ENCODE peak calls at places on chromosomes 16 and 17, in six cellular contexts. A, M, U, P, O and T are unnamed samples.

GRCh38 chr16:685967-686366 is 1.8 kb upstream of the JMJD8 start:
- DNase-seq in U (no peak), M (peak), O (peak), A (no peak), P (no peak), T (peak)

GRCh38 chr16:19235886-19236285 is 49.6 kb upstream of the CLEC19A start:
- DNase-seq in A (no peak), P (no peak), O (no peak), U (no peak), M (no peak), T (no peak)

GRCh38 chr16:75266738-75267630 is 15.6 kb upstream of the BCAR1 start:
- DNase-seq in O (no peak), P (no peak), M (no peak), U (no peak), A (no peak), T (peak)

GRCh38 chr16:53948326-53948725 is 244.4 kb downstream of the FTO start:
- DNase-seq in U (no peak), O (no peak), P (no peak), A (no peak), M (no peak), T (no peak)

GRCh38 chr17:2391597-2392251 is 9.1 kb downstream of the MNT start:
- DNase-seq in P (no peak), M (no peak), O (no peak), A (no peak), U (no peak), T (no peak)

GRCh38 chr17:60661489-60661888 is 16.2 kb upstream of the BCAS3 start:
- DNase-seq in M (no peak), A (no peak), O (no peak), U (no peak), P (no peak), T (no peak)

GRCh38 chr16:70512456-70512855 is 10.9 kb downstream of the COG4 start:
- DNase-seq in P (no peak), A (no peak), O (no peak), M (no peak), U (no peak), T (no peak)

GRCh38 chr17:72393553-72393952 is 272.7 kb downstream of the SOX9 start:
- DNase-seq in U (no peak), P (no peak), O (no peak), A (no peak), M (no peak), T (no peak)

GRCh38 chr17:18093616-18094408 is 6.1 kb downstream of the DRG2 start:
- DNase-seq in O (peak), A (no peak), U (no peak), M (peak), P (no peak), T (no peak)

GRCh38 chr16:86772671-86773338 is 194.5 kb downstream of the FOXL1 start:
- DNase-seq in M (no peak), P (no peak), O (no peak), A (no peak), U (no peak), T (no peak)

GRCh38 chr16:27726621-27727275 is 176.8 kb downstream of the KATNIP start:
- DNase-seq in P (no peak), A (no peak), U (no peak), M (no peak), O (no peak), T (no peak)

GRCh38 chr17:75809631-75810111 is 25.1 kb downstream of the UNK start:
- DNase-seq in M (no peak), P (no peak), A (no peak), O (no peak), U (no peak), T (peak)

GRCh38 chr17:73231363-73231762 is 30.3 kb downstream of the CPSF4L start:
- DNase-seq in O (no peak), P (no peak), M (peak), U (no peak), A (no peak), T (peak)

GRCh38 chr16:57787519-57787905 is 14.8 kb downstream of the KIFC3 start:
- DNase-seq in M (no peak), O (no peak), A (no peak), P (no peak), U (no peak), T (no peak)

GRCh38 chr17:14833201-14833773 is 431.8 kb downstream of the PMP22 start:
- DNase-seq in U (no peak), A (no peak), P (no peak), M (peak), O (no peak), T (no peak)

GRCh38 chr17:12178644-12179330 is 158.1 kb downstream of the MAP2K4 start:
- DNase-seq in P (no peak), A (no peak), O (no peak), U (no peak), M (no peak), T (no peak)

GRCh38 chr17:72527819-72528218 is 407.0 kb downstream of the SOX9 start:
- DNase-seq in M (no peak), A (no peak), U (no peak), P (no peak), O (no peak), T (no peak)

GRCh38 chr16:79754081-79754872 is 153.7 kb upstream of the MAF start:
- DNase-seq in U (no peak), M (no peak), O (no peak), A (no peak), P (no peak), T (no peak)

GRCh38 chr17:39141915-39142664 is 9.3 kb downstream of the PLXDC1 start:
- DNase-seq in M (no peak), A (no peak), P (no peak), U (no peak), O (no peak), T (no peak)

GRCh38 chr17:31073411-31073810 is 21.4 kb upstream of the NF1 start:
- DNase-seq in U (no peak), O (no peak), P (no peak), M (no peak), A (no peak), T (no peak)

GRCh38 chr16:67299269-67299668 is 19.9 kb downstream of the PLEKHG4 start:
- DNase-seq in M (no peak), P (no peak), O (no peak), A (no peak), U (no peak), T (peak)

GRCh38 chr17:79630120-79630519 is 19.3 kb upstream of the RBFOX3 start:
- DNase-seq in A (no peak), P (no peak), O (no peak), M (no peak), U (no peak), T (peak)

GRCh38 chr17:35048685-35049379 is 14.7 kb downstream of the RFFL start:
- DNase-seq in U (no peak), O (no peak), M (no peak), A (no peak), P (no peak), T (no peak)

GRCh38 chr17:81959362-81960129 is 1.4 kb downstream of the NOTUM start:
- DNase-seq in U (no peak), O (peak), M (peak), A (peak), P (no peak), T (peak)

GRCh38 chr17:8473451-8474192 is 37.9 kb downstream of the NDEL1 start:
- DNase-seq in M (no peak), U (no peak), A (no peak), P (no peak), O (no peak), T (no peak)

GRCh38 chr17:81481815-81482505 is 30.6 kb downstream of the ACTG1 start:
- DNase-seq in P (no peak), M (no peak), U (no peak), A (no peak), O (no peak), T (no peak)

GRCh38 chr16:9775994-9776393 is 406.2 kb downstream of the GRIN2A start:
- DNase-seq in A (no peak), U (no peak), O (no peak), P (no peak), M (no peak), T (no peak)

GRCh38 chr17:59165933-59166342 is 10.4 kb downstream of the PRR11 start:
- DNase-seq in A (no peak), P (peak), M (peak), U (peak), O (peak), T (peak)

GRCh38 chr16:9033125-9033830 is 58.2 kb upstream of the HAPSTR1 start:
- DNase-seq in U (no peak), M (peak), A (peak), P (no peak), O (peak), T (peak)

GRCh38 chr16:69477546-69477945 is 53.1 kb downstream of the CYB5B start:
- DNase-seq in M (peak), O (no peak), U (no peak), A (no peak), P (no peak), T (no peak)

GRCh38 chr16:11670171-11671131 is 2.2 kb downstream of the SNN start:
- DNase-seq in O (no peak), M (no peak), U (peak), P (no peak), A (no peak), T (no peak)

GRCh38 chr16:54546481-54546880 is 259.9 kb upstream of the IRX3 start:
- DNase-seq in M (no peak), P (no peak), O (no peak), A (no peak), U (no peak), T (no peak)

GRCh38 chr16:73572135-73572534 is 524.2 kb upstream of the ZFHX3 start:
- DNase-seq in M (no peak), A (no peak), U (no peak), P (no peak), O (no peak), T (no peak)

GRCh38 chr17:2511138-2511461 is 588 bp downstream of the METTL16 start:
- DNase-seq in U (no peak), O (no peak), M (no peak), A (no peak), P (no peak), T (no peak)

GRCh38 chr16:31461921-31462804 is 2.9 kb downstream of the ARMC5 start:
- DNase-seq in U (no peak), A (no peak), O (no peak), P (no peak), M (no peak), T (no peak)

GRCh38 chr17:38919316-38920078 is 5.9 kb upstream of the LASP1NB start:
- DNase-seq in U (no peak), O (no peak), M (no peak), A (no peak), P (no peak), T (no peak)

GRCh38 chr16:51271156-51271555 is 120.1 kb upstream of the SALL1 start:
- DNase-seq in P (no peak), M (no peak), U (no peak), O (no peak), A (no peak), T (no peak)

GRCh38 chr17:82228842-82229685 is at the start of gene SLC16A3:
- DNase-seq in A (no peak), O (no peak), U (no peak), P (no peak), M (peak), T (peak)

GRCh38 chr16:65318138-65318537 is 196.3 kb upstream of the CDH11 start:
- DNase-seq in M (no peak), O (no peak), U (no peak), P (no peak), A (no peak), T (peak)

GRCh38 chr16:65315004-65315398 is 193.1 kb upstream of the CDH11 start:
- DNase-seq in U (no peak), O (no peak), P (no peak), M (no peak), A (no peak), T (no peak)

GRCh38 chr16:65319621-65320231 is 197.9 kb upstream of the CDH11 start:
- DNase-seq in P (no peak), A (no peak), U (no peak), O (no peak), M (no peak), T (no peak)

GRCh38 chr16:65314246-65315003 is 192.6 kb upstream of the CDH11 start:
- DNase-seq in U (no peak), M (no peak), O (no peak), P (no peak), A (no peak), T (no peak)

GRCh38 chr16:65318590-65319267 is 196.9 kb upstream of the CDH11 start:
- DNase-seq in U (no peak), P (peak), A (no peak), O (no peak), M (no peak), T (no peak)
- TF ChIP-seq GABPA in U (no peak), P (no peak), A (no peak), O (no peak), M (no peak), T (no peak)

GRCh38 chr17:70804161-70804560 is 634.8 kb downstream of the KCNJ2 start:
- DNase-seq in A (no peak), U (no peak), P (no peak), M (no peak), O (no peak), T (no peak)
- TF ChIP-seq POLR2AphosphoS5 in A (no peak), U (no peak), P (no peak), M (no peak), O (no peak), T (no peak)

GRCh38 chr16:81614171-81614570 is 164.9 kb upstream of the PLCG2 start:
- DNase-seq in P (no peak), M (no peak), A (no peak), U (no peak), O (no peak), T (no peak)

GRCh38 chr16:81616321-81617020 is 162.6 kb upstream of the PLCG2 start:
- DNase-seq in M (peak), O (no peak), P (no peak), A (no peak), U (peak), T (peak)

GRCh38 chr16:81615411-81615810 is 163.7 kb upstream of the PLCG2 start:
- DNase-seq in U (no peak), P (no peak), M (no peak), O (no peak), A (no peak), T (no peak)

GRCh38 chr16:81615833-81616232 is 163.3 kb upstream of the PLCG2 start:
- DNase-seq in M (no peak), O (no peak), A (no peak), P (no peak), U (no peak), T (no peak)

GRCh38 chr16:81614654-81615359 is 164.3 kb upstream of the PLCG2 start:
- DNase-seq in A (no peak), M (no peak), U (no peak), P (no peak), O (no peak), T (no peak)
- TF ChIP-seq GABPA in A (no peak), M (no peak), U (no peak), P (no peak), O (no peak), T (no peak)

GRCh38 chr17:48568499-48569259 is 9.5 kb downstream of the HOXB4 start:
- DNase-seq in P (no peak), M (no peak), A (no peak), U (no peak), O (no peak), T (no peak)
- TF ChIP-seq POLR2AphosphoS5 in P (no peak), M (no peak), A (no peak), U (no peak), O (no peak), T (no peak)

GRCh38 chr16:2009302-2009711 is 314 bp downstream of the ZNF598 start:
- DNase-seq in P (no peak), A (peak), U (no peak), M (no peak), O (no peak), T (peak)

GRCh38 chr16:2008631-2009301 is 855 bp downstream of the ZNF598 start:
- DNase-seq in O (peak), M (peak), A (peak), P (no peak), U (no peak), T (peak)

GRCh38 chr16:2007081-2007836 is 2.4 kb downstream of the ZNF598 start:
- DNase-seq in M (no peak), A (no peak), U (no peak), O (no peak), P (no peak), T (no peak)

GRCh38 chr16:2006317-2006716 is 3.3 kb downstream of the ZNF598 start:
- DNase-seq in A (no peak), P (no peak), O (no peak), M (no peak), U (no peak), T (no peak)

DNA sequence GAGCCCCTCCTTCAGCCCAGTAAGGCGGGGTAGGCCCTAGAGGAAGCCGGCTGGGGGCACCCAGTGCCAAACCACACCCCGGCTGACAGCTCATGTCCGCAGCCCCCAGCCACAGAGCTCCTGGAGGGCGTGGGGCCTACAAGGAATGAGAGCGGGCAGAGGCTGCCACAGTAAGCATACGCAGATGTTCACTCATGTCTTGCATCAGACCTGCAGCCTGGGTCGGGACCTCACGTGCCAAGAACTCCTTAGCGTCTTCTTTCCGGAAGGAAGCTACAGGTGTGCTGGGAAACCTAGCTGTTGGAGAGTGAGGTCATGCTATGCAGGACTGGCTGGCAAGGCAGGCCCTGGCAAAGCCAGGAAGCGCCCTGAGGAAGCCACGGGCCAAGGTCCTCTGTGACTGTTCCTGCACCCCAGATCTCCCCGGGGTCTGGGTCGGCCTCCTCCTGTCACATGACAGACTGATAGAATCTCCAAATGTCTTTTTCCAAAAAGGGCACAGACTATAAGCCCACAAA is 1.6 kb downstream of the ZNF598 start:
- DNase-seq in M (peak), A (peak), P (no peak), U (no peak), O (no peak), T (no peak)
- TF ChIP-seq GABPA in M (no peak), A (no peak), P (no peak), U (no peak), O (no peak), T (no peak)

DNA sequence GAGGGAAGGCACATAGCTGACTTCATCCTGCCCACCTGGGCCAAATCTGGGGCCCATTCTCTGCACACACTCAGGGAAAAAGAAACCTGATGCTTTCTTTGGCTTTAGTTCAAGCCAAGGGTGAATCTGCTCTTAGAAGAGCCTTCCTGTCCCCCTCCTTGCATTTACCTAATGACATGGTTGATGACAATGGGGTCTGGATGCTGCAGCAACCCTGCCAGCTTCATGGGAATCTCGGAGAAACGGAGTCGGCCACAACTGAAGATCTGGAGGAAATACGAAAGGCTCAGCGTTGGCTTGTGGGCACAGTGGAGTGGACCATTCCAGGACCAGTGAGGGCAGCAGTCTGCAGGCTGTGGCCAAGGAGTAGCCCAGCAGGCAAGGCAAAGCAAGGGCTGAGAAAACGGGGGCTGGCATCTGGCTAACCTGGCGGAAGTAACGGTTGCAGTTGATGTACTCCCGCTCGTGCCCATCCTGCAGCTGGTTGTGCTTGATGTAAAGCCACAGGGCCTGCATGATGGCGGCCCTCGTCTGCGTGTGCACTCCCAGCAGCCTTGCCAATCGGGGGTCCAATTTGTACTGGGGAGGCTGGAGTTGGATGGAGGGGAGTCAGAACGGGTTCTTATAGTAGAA is 6.4 kb upstream of the FTSJ3 start:
- DNase-seq in O (no peak), U (no peak), M (no peak), P (no peak), A (no peak), T (no peak)
- TF ChIP-seq POLR2AphosphoS5 in O (no peak), U (no peak), M (no peak), P (no peak), A (no peak), T (peak)

DNA sequence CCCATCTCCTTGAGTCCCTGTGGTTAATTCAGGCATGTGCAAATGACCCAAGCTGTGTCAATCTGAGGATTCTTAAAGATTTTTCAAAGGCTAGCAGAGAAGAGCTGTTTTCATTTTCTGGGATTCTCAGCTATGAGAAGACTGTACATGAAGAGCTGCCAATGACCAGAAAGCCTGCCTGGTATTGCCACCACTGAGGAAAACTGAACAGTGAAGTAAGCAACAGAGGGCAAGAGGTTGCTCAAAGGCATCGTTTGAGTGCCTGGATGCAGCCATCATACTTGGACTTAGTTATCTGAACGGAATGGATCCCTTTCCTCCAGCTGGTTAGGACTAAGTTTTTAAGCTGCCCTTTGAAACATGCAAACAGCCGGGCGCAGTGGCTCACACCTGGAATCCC is 38.4 kb downstream of the FAM20A start:
- DNase-seq in U (no peak), P (no peak), O (no peak), A (no peak), M (no peak), T (no peak)
- TF ChIP-seq GABPA in U (no peak), P (no peak), O (no peak), A (no peak), M (no peak), T (no peak)

GRCh38 chr17:50798424-50799344 is 31.4 kb upstream of the ANKRD40CL start:
- DNase-seq in M (no peak), P (no peak), U (no peak), A (no peak), O (no peak), T (no peak)
- TF ChIP-seq POLR2AphosphoS5 in M (no peak), P (no peak), U (no peak), A (no peak), O (no peak), T (no peak)

DNA sequence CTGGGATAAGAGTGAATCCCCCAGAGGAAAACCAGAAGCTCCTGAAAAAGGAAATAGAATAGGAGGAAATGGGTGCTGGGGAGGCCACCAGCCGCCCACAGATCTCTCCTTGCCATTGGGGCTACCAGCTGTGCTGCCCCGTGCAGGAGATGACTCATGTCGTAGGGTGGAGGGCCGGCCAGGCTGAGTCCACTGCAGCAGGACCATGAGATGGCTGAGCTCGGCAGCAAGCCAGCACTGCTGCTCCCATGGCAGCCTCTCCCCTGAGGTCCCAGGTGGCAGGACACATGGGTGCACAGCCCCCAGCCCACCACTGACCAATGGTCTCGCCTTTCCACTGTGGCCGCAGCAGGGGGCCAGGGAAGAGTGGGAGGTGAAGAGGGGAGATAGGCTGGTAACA is 95.5 kb downstream of the GNAO1 start:
- DNase-seq in P (no peak), O (no peak), M (no peak), A (no peak), U (no peak), T (no peak)
- TF ChIP-seq GABPA in P (no peak), O (no peak), M (no peak), A (no peak), U (no peak), T (no peak)